ENCODE peak calls at places on chromosomes 1 and 21, in five cellular contexts. L is activated CD8-positive, alpha-beta memory T cell treated with anti-CD3 and anti-CD28 coated beads, Interleukin-2, amount 50 U/mL, for 4 hours; I is tibial artery; R is C1 segment of cervical spinal cord; O is iPS DF 6.9. X is an unnamed sample.

GRCh38 chr1:106268070-106268469 is 788.4 kb upstream of the PRMT6 start:
- DNase-seq in L (no peak), I (no peak), R (no peak), O (no peak), X (no peak)

GRCh38 chr1:25820247-25821111 is 725 bp downstream of the MTFR1L start:
- DNase-seq in L (peak; percentile 65), I (no peak), R (no peak), O (no peak), X (no peak)

GRCh38 chr1:232921416-232921815 is 29.0 kb upstream of the NTPCR start:
- DNase-seq in L (no peak), I (no peak), R (no peak), O (no peak), X (no peak)

GRCh38 chr1:244970236-244970652 is 105.9 kb upstream of the HNRNPU start:
- DNase-seq in L (peak; percentile 64), I (peak; percentile 71), R (peak; percentile 92), O (no peak), X (peak; percentile 91)

GRCh38 chr1:29962356-29962755 is 726.0 kb downstream of the PTPRU start:
- DNase-seq in L (no peak), I (no peak), R (no peak), O (no peak), X (no peak)

GRCh38 chr1:4675454-4676186 is 21.2 kb downstream of the AJAP1 start:
- DNase-seq in L (no peak), I (no peak), R (no peak), O (no peak), X (no peak)

GRCh38 chr1:44723496-44724407 is 7.2 kb downstream of the RNU5D-1 start:
- DNase-seq in L (peak; percentile 40), I (peak; percentile 50), R (no peak), O (no peak), X (no peak)

GRCh38 chr1:52551476-52552235 is 1.2 kb downstream of the TUT4 start:
- DNase-seq in L (peak; percentile 40), I (no peak), R (no peak), O (no peak), X (no peak)

GRCh38 chr1:21341517-21342078 is 51.3 kb upstream of the ECE1 start:
- DNase-seq in L (no peak), I (no peak), R (no peak), O (no peak), X (no peak)

GRCh38 chr21:33799378-33800090 is 116.1 kb downstream of the ATP5PO start:
- DNase-seq in L (no peak), I (no peak), R (no peak), O (no peak), X (no peak)

GRCh38 chr1:43830802-43831201 is 102.8 kb upstream of the ARTN start:
- DNase-seq in L (no peak), I (no peak), R (no peak), O (no peak), X (no peak)

GRCh38 chr1:236853916-236854601 is 59.0 kb downstream of the MTR start:
- DNase-seq in L (no peak), I (no peak), R (no peak), O (no peak), X (peak; percentile 27)